ENCODE peak calls at places on chromosomes 13 and 19, in eight cellular contexts. One of them, this sample, is unnamed.
A peak's percentile ranks its signal among the peaks of the same experiment; 100 is the strongest.

GRCh38 chr13:99396446-99396845 is 89.2 kb upstream of the GPR183 start:
- DNase-seq in iris pigment epithelial cell: no peak
- DNase-seq in T-cell: no peak
- DNase-seq in nephron progenitor cell: no peak
- DNase-seq in iPS-NIHi11: no peak
- DNase-seq in neural crest cell: no peak
- DNase-seq in activated CD4-positive, alpha-beta T cell treated with anti-CD3 and anti-CD28 coated beads for 48 hours: no peak
- DNase-seq in Kasumi-1: no peak
- DNase-seq in this sample: no peak

GRCh38 chr13:38662362-38662761 is 24.5 kb upstream of the FREM2 start:
- DNase-seq in iris pigment epithelial cell: peak; percentile 85
- DNase-seq in T-cell: no peak
- DNase-seq in nephron progenitor cell: no peak
- DNase-seq in iPS-NIHi11: no peak
- DNase-seq in neural crest cell: no peak
- DNase-seq in activated CD4-positive, alpha-beta T cell treated with anti-CD3 and anti-CD28 coated beads for 48 hours: no peak
- DNase-seq in Kasumi-1: no peak
- DNase-seq in this sample: no peak

GRCh38 chr13:35164324-35164932 is 222.4 kb downstream of the NBEA start:
- DNase-seq in iris pigment epithelial cell: peak; percentile 27
- DNase-seq in T-cell: no peak
- DNase-seq in nephron progenitor cell: no peak
- DNase-seq in iPS-NIHi11: peak; percentile 36
- DNase-seq in neural crest cell: no peak
- DNase-seq in activated CD4-positive, alpha-beta T cell treated with anti-CD3 and anti-CD28 coated beads for 48 hours: no peak
- DNase-seq in Kasumi-1: peak; percentile 57
- DNase-seq in this sample: no peak

GRCh38 chr19:35431147-35431807 is 16.8 kb upstream of the FFAR2 start:
- DNase-seq in iris pigment epithelial cell: no peak
- DNase-seq in T-cell: no peak
- DNase-seq in nephron progenitor cell: no peak
- DNase-seq in iPS-NIHi11: no peak
- DNase-seq in neural crest cell: no peak
- DNase-seq in activated CD4-positive, alpha-beta T cell treated with anti-CD3 and anti-CD28 coated beads for 48 hours: no peak
- DNase-seq in Kasumi-1: no peak
- DNase-seq in this sample: no peak

GRCh38 chr19:19256072-19256969 is 16.8 kb downstream of the TM6SF2 start:
- DNase-seq in iris pigment epithelial cell: no peak
- DNase-seq in T-cell: no peak
- DNase-seq in nephron progenitor cell: no peak
- DNase-seq in iPS-NIHi11: peak; percentile 29
- DNase-seq in neural crest cell: no peak
- DNase-seq in activated CD4-positive, alpha-beta T cell treated with anti-CD3 and anti-CD28 coated beads for 48 hours: no peak
- DNase-seq in Kasumi-1: peak; percentile 56
- DNase-seq in this sample: peak; percentile 27

GRCh38 chr13:35389535-35389934 is 87.0 kb downstream of the MAB21L1 start:
- DNase-seq in iris pigment epithelial cell: no peak
- DNase-seq in T-cell: no peak
- DNase-seq in nephron progenitor cell: no peak
- DNase-seq in iPS-NIHi11: no peak
- DNase-seq in neural crest cell: no peak
- DNase-seq in activated CD4-positive, alpha-beta T cell treated with anti-CD3 and anti-CD28 coated beads for 48 hours: no peak
- DNase-seq in Kasumi-1: no peak
- DNase-seq in this sample: no peak

GRCh38 chr13:95020298-95020987 is 280.8 kb downstream of the ABCC4 start:
- DNase-seq in iris pigment epithelial cell: peak; percentile 54
- DNase-seq in T-cell: no peak
- DNase-seq in nephron progenitor cell: no peak
- DNase-seq in iPS-NIHi11: no peak
- DNase-seq in neural crest cell: no peak
- DNase-seq in activated CD4-positive, alpha-beta T cell treated with anti-CD3 and anti-CD28 coated beads for 48 hours: no peak
- DNase-seq in Kasumi-1: no peak
- DNase-seq in this sample: no peak

GRCh38 chr13:83086948-83087347 is 795.3 kb downstream of the SLITRK1 start:
- DNase-seq in iris pigment epithelial cell: no peak
- DNase-seq in T-cell: no peak
- DNase-seq in nephron progenitor cell: no peak
- DNase-seq in iPS-NIHi11: no peak
- DNase-seq in neural crest cell: no peak
- DNase-seq in activated CD4-positive, alpha-beta T cell treated with anti-CD3 and anti-CD28 coated beads for 48 hours: no peak
- DNase-seq in Kasumi-1: no peak
- DNase-seq in this sample: no peak

GRCh38 chr13:32846556-32846955 is 169.7 kb upstream of the KL start:
- DNase-seq in iris pigment epithelial cell: no peak
- DNase-seq in T-cell: no peak
- DNase-seq in nephron progenitor cell: no peak
- DNase-seq in iPS-NIHi11: peak; percentile 46
- DNase-seq in neural crest cell: no peak
- DNase-seq in activated CD4-positive, alpha-beta T cell treated with anti-CD3 and anti-CD28 coated beads for 48 hours: no peak
- DNase-seq in Kasumi-1: no peak
- DNase-seq in this sample: no peak

GRCh38 chr13:33910267-33910666 is 92.3 kb downstream of the RFC3 start:
- DNase-seq in iris pigment epithelial cell: no peak
- DNase-seq in T-cell: no peak
- DNase-seq in nephron progenitor cell: no peak
- DNase-seq in iPS-NIHi11: no peak
- DNase-seq in neural crest cell: no peak
- DNase-seq in activated CD4-positive, alpha-beta T cell treated with anti-CD3 and anti-CD28 coated beads for 48 hours: no peak
- DNase-seq in Kasumi-1: no peak
- DNase-seq in this sample: no peak